ENCODE peak calls at places on chromosomes 2 and 18, in eight cellular contexts. J is SHP77 treated with DMSO at 0.1 percent for 48 hours; B is NCI-H1105 treated with DMSO at 0.1 percent for 48 hours; S is fibroblast of the conjunctiva; E is neural progenitor cell; Q is GM12891; V is CD8-positive, alpha-beta memory T cell; T is fibroblast of mammary gland. R is an unnamed sample.

GRCh38 chr18:34977787-34978532 is 63.3 kb upstream of the MAPRE2 start:
- DNase-seq in J (peak; percentile 61), B (peak; percentile 47), S (no peak), E (peak; percentile 62), Q (peak; percentile 1), V (peak; percentile 58), T (no peak), R (peak; percentile 67)

GRCh38 chr2:96940026-96940601 is 46.3 kb downstream of the FAM178B start:
- DNase-seq in J (no peak), B (no peak), S (no peak), E (no peak), Q (no peak), V (peak; percentile 35), T (no peak), R (no peak)

GRCh38 chr2:27860111-27860510 is 30.1 kb downstream of the RBKS start:
- DNase-seq in J (no peak), B (no peak), S (peak; percentile 65), E (no peak), Q (no peak), V (no peak), T (peak; percentile 89), R (no peak)

GRCh38 chr2:223054193-223054781 is 2.3 kb downstream of the KCNE4 start:
- DNase-seq in J (no peak), B (no peak), S (no peak), E (no peak), Q (no peak), V (no peak), T (peak; percentile 89), R (no peak)

GRCh38 chr18:36493349-36494281 is 196.1 kb downstream of the FHOD3 start:
- DNase-seq in J (no peak), B (peak; percentile 79), S (no peak), E (peak; percentile 55), Q (no peak), V (no peak), T (peak; percentile 62), R (no peak)

GRCh38 chr2:239000500-239001073 is 152.7 kb downstream of the TWIST2 start:
- DNase-seq in J (no peak), B (no peak), S (no peak), E (no peak), Q (no peak), V (no peak), T (no peak), R (no peak)

GRCh38 chr2:197258580-197258979 is 52.0 kb downstream of the ANKRD44 start:
- DNase-seq in J (no peak), B (no peak), S (no peak), E (no peak), Q (no peak), V (no peak), T (peak; percentile 28), R (peak; percentile 44)

GRCh38 chr18:36187138-36187825 is at the start of gene MOCOS:
- DNase-seq in J (no peak), B (no peak), S (peak; percentile 30), E (peak; percentile 89), Q (peak; percentile 79), V (peak; percentile 55), T (peak; percentile 45), R (peak; percentile 25)

GRCh38 chr2:200405599-200406298 is 99.3 kb downstream of the SPATS2L start:
- DNase-seq in J (peak; percentile 69), B (no peak), S (no peak), E (no peak), Q (no peak), V (no peak), T (peak; percentile 90), R (peak; percentile 40)

GRCh38 chr2:1656326-1656960 is 87.9 kb downstream of the PXDN start:
- DNase-seq in J (no peak), B (no peak), S (no peak), E (peak; percentile 34), Q (no peak), V (no peak), T (no peak), R (no peak)

GRCh38 chr2:73892631-73893329 is at the start of gene ACTG2:
- DNase-seq in J (no peak), B (no peak), S (peak; percentile 18), E (no peak), Q (no peak), V (no peak), T (no peak), R (no peak)

GRCh38 chr2:13596233-13596632 is 879.5 kb downstream of the TRIB2 start:
- DNase-seq in J (no peak), B (no peak), S (no peak), E (no peak), Q (no peak), V (no peak), T (no peak), R (no peak)

GRCh38 chr2:11533278-11534077 is at the start of gene GREB1:
- DNase-seq in J (no peak), B (no peak), S (no peak), E (no peak), Q (no peak), V (no peak), T (peak; percentile 79), R (no peak)

GRCh38 chr18:74977041-74977440 is 231.9 kb downstream of the PTGR3 start:
- DNase-seq in J (no peak), B (no peak), S (no peak), E (no peak), Q (no peak), V (no peak), T (no peak), R (no peak)

GRCh38 chr2:219522111-219523030 is 8.1 kb downstream of the ASIC4 start:
- DNase-seq in J (no peak), B (no peak), S (no peak), E (peak; percentile 83), Q (no peak), V (no peak), T (peak; percentile 87), R (no peak)

GRCh38 chr2:145874466-145874865 is 1354.5 kb upstream of the ZEB2 start:
- DNase-seq in J (no peak), B (no peak), S (peak; percentile 62), E (no peak), Q (no peak), V (no peak), T (peak; percentile 81), R (no peak)

GRCh38 chr18:32300914-32301313 is 111.1 kb downstream of the MEP1B start:
- DNase-seq in J (no peak), B (no peak), S (peak; percentile 76), E (no peak), Q (no peak), V (no peak), T (peak; percentile 93), R (no peak)

GRCh38 chr2:105186967-105187498 is 54.5 kb upstream of the GPR45 start:
- DNase-seq in J (no peak), B (no peak), S (no peak), E (no peak), Q (no peak), V (no peak), T (no peak), R (no peak)

GRCh38 chr2:154710685-154711084 is 12.2 kb downstream of the KCNJ3 start:
- DNase-seq in J (no peak), B (no peak), S (no peak), E (no peak), Q (no peak), V (no peak), T (no peak), R (no peak)

GRCh38 chr2:232890896-232891601 is 21.0 kb downstream of the SNORC start:
- DNase-seq in J (peak; percentile 21), B (no peak), S (no peak), E (peak; percentile 75), Q (no peak), V (peak; percentile 43), T (no peak), R (no peak)

GRCh38 chr18:59795882-59796281 is 98.7 kb upstream of the CCBE1 start:
- DNase-seq in J (no peak), B (no peak), S (no peak), E (no peak), Q (no peak), V (no peak), T (no peak), R (no peak)

GRCh38 chr2:46814160-46814559 is 101.4 kb downstream of the MCFD2 start:
- DNase-seq in J (no peak), B (no peak), S (no peak), E (no peak), Q (no peak), V (no peak), T (peak; percentile 83), R (no peak)

GRCh38 chr2:150617351-150617750 is 129.9 kb upstream of the RND3 start:
- DNase-seq in J (no peak), B (no peak), S (no peak), E (no peak), Q (no peak), V (no peak), T (peak; percentile 43), R (no peak)

GRCh38 chr18:11308499-11308898 is 159.1 kb upstream of the PIEZO2 start:
- DNase-seq in J (no peak), B (no peak), S (no peak), E (no peak), Q (no peak), V (no peak), T (peak; percentile 29), R (no peak)

GRCh38 chr2:34288016-34288415 is 688.9 kb upstream of the FAM98A start:
- DNase-seq in J (no peak), B (no peak), S (no peak), E (no peak), Q (no peak), V (no peak), T (no peak), R (no peak)

GRCh38 chr2:16908671-16909070 is 243.0 kb upstream of the CYRIA start:
- DNase-seq in J (no peak), B (no peak), S (no peak), E (no peak), Q (no peak), V (no peak), T (peak; percentile 5), R (no peak)

GRCh38 chr2:72713857-72714256 is 112.0 kb downstream of the EXOC6B start:
- DNase-seq in J (no peak), B (no peak), S (no peak), E (no peak), Q (no peak), V (no peak), T (no peak), R (no peak)

GRCh38 chr2:16420421-16420820 is 245.2 kb downstream of the CYRIA start:
- DNase-seq in J (no peak), B (no peak), S (no peak), E (no peak), Q (no peak), V (no peak), T (no peak), R (no peak)

GRCh38 chr2:10548626-10549025 is 100.5 kb upstream of the ODC1 start:
- DNase-seq in J (no peak), B (no peak), S (peak; percentile 33), E (no peak), Q (no peak), V (no peak), T (peak; percentile 83), R (no peak)

GRCh38 chr2:155404433-155405002 is 706.0 kb downstream of the KCNJ3 start:
- DNase-seq in J (no peak), B (no peak), S (no peak), E (no peak), Q (no peak), V (no peak), T (no peak), R (no peak)